ENCODE peak calls at places on chromosomes 4 and X, in ten cellular contexts. One of them, this sample, is unnamed.

GRCh38 chrX:15524417-15524816 is 23.8 kb downstream of the BMX start:
- DNase-seq in nephron progenitor cell: no peak
- DNase-seq in H9: no peak
- DNase-seq in CD4-positive, alpha-beta T cell: no peak
- DNase-seq in tibial nerve: no peak
- DNase-seq in HL-60: no peak
- DNase-seq in adrenal gland: no peak
- DNase-seq in ovary: no peak
- DNase-seq in fibroblast of the aortic adventitia: peak
- DNase-seq in cardiac muscle cell: peak
- DNase-seq in this sample: no peak

GRCh38 chrX:38165023-38165422 is 55.6 kb downstream of the SRPX start:
- DNase-seq in CD4-positive, alpha-beta T cell: no peak
- DNase-seq in cardiac muscle cell: no peak
- DNase-seq in HL-60: no peak
- DNase-seq in tibial nerve: no peak
- DNase-seq in nephron progenitor cell: no peak
- DNase-seq in H9: no peak
- DNase-seq in ovary: no peak
- DNase-seq in fibroblast of the aortic adventitia: no peak
- DNase-seq in adrenal gland: peak
- DNase-seq in this sample: no peak

GRCh38 chrX:482192-482701 is 95.5 kb upstream of the PPP2R3B start:
- DNase-seq in CD4-positive, alpha-beta T cell: no peak
- DNase-seq in fibroblast of the aortic adventitia: no peak
- DNase-seq in H9: no peak
- DNase-seq in tibial nerve: no peak
- DNase-seq in cardiac muscle cell: no peak
- DNase-seq in adrenal gland: no peak
- DNase-seq in nephron progenitor cell: no peak
- DNase-seq in ovary: no peak
- DNase-seq in HL-60: no peak
- DNase-seq in this sample: no peak

GRCh38 chr4:8035371-8035780 is 95.7 kb upstream of the AFAP1 start:
- DNase-seq in tibial nerve: no peak
- DNase-seq in nephron progenitor cell: no peak
- DNase-seq in cardiac muscle cell: no peak
- DNase-seq in fibroblast of the aortic adventitia: peak
- DNase-seq in HL-60: no peak
- DNase-seq in H9: no peak
- DNase-seq in adrenal gland: no peak
- DNase-seq in CD4-positive, alpha-beta T cell: no peak
- DNase-seq in ovary: no peak
- DNase-seq in this sample: no peak

GRCh38 chr4:184357164-184357563 is 117.2 kb downstream of the IRF2 start:
- DNase-seq in nephron progenitor cell: no peak
- DNase-seq in H9: no peak
- DNase-seq in adrenal gland: no peak
- DNase-seq in tibial nerve: no peak
- DNase-seq in HL-60: no peak
- DNase-seq in ovary: no peak
- DNase-seq in cardiac muscle cell: no peak
- DNase-seq in CD4-positive, alpha-beta T cell: no peak
- DNase-seq in fibroblast of the aortic adventitia: no peak
- DNase-seq in this sample: no peak

GRCh38 chr4:54855221-54855854 is 197.6 kb downstream of the KIT start:
- DNase-seq in ovary: no peak
- DNase-seq in fibroblast of the aortic adventitia: no peak
- DNase-seq in tibial nerve: no peak
- DNase-seq in HL-60: no peak
- DNase-seq in H9: no peak
- DNase-seq in cardiac muscle cell: no peak
- DNase-seq in adrenal gland: no peak
- DNase-seq in CD4-positive, alpha-beta T cell: no peak
- DNase-seq in nephron progenitor cell: no peak
- DNase-seq in this sample: no peak

GRCh38 chr4:52789774-52790173 is 38.5 kb upstream of the ERVMER34-1 start:
- DNase-seq in adrenal gland: no peak
- DNase-seq in fibroblast of the aortic adventitia: no peak
- DNase-seq in HL-60: no peak
- DNase-seq in ovary: no peak
- DNase-seq in CD4-positive, alpha-beta T cell: no peak
- DNase-seq in cardiac muscle cell: no peak
- DNase-seq in H9: no peak
- DNase-seq in tibial nerve: no peak
- DNase-seq in nephron progenitor cell: no peak
- DNase-seq in this sample: no peak

GRCh38 chr4:173128199-173128890 is 40.3 kb upstream of the GALNT7 start:
- DNase-seq in tibial nerve: no peak
- DNase-seq in fibroblast of the aortic adventitia: no peak
- DNase-seq in H9: no peak
- DNase-seq in HL-60: no peak
- DNase-seq in CD4-positive, alpha-beta T cell: no peak
- DNase-seq in nephron progenitor cell: no peak
- DNase-seq in ovary: no peak
- DNase-seq in cardiac muscle cell: no peak
- DNase-seq in adrenal gland: no peak
- DNase-seq in this sample: no peak

GRCh38 chr4:15855804-15856475 is 77.8 kb downstream of the CD38 start:
- DNase-seq in HL-60: no peak
- DNase-seq in nephron progenitor cell: no peak
- DNase-seq in H9: no peak
- DNase-seq in tibial nerve: peak
- DNase-seq in ovary: no peak
- DNase-seq in cardiac muscle cell: no peak
- DNase-seq in fibroblast of the aortic adventitia: no peak
- DNase-seq in adrenal gland: peak
- DNase-seq in CD4-positive, alpha-beta T cell: no peak
- DNase-seq in this sample: no peak

GRCh38 chr4:795726-796119 is 30.2 kb downstream of the CPLX1 start:
- DNase-seq in nephron progenitor cell: no peak
- DNase-seq in cardiac muscle cell: no peak
- DNase-seq in H9: no peak
- DNase-seq in ovary: no peak
- DNase-seq in tibial nerve: no peak
- DNase-seq in adrenal gland: no peak
- DNase-seq in CD4-positive, alpha-beta T cell: no peak
- DNase-seq in fibroblast of the aortic adventitia: no peak
- DNase-seq in HL-60: no peak
- DNase-seq in this sample: no peak

GRCh38 chrX:68462653-68463052 is 29.4 kb upstream of the OPHN1 start:
- DNase-seq in tibial nerve: no peak
- DNase-seq in H9: peak
- DNase-seq in fibroblast of the aortic adventitia: peak
- DNase-seq in HL-60: no peak
- DNase-seq in CD4-positive, alpha-beta T cell: no peak
- DNase-seq in cardiac muscle cell: peak
- DNase-seq in ovary: no peak
- DNase-seq in adrenal gland: no peak
- DNase-seq in nephron progenitor cell: peak
- DNase-seq in this sample: no peak

GRCh38 chrX:24231169-24231568 is 81.6 kb downstream of the ZFX start:
- DNase-seq in nephron progenitor cell: no peak
- DNase-seq in HL-60: no peak
- DNase-seq in adrenal gland: no peak
- DNase-seq in tibial nerve: no peak
- DNase-seq in H9: no peak
- DNase-seq in CD4-positive, alpha-beta T cell: no peak
- DNase-seq in cardiac muscle cell: no peak
- DNase-seq in fibroblast of the aortic adventitia: peak
- DNase-seq in ovary: no peak
- DNase-seq in this sample: no peak

GRCh38 chr4:83358410-83358809 is 23.8 kb upstream of the HPSE start:
- DNase-seq in CD4-positive, alpha-beta T cell: no peak
- DNase-seq in nephron progenitor cell: no peak
- DNase-seq in fibroblast of the aortic adventitia: peak
- DNase-seq in adrenal gland: no peak
- DNase-seq in HL-60: no peak
- DNase-seq in tibial nerve: no peak
- DNase-seq in cardiac muscle cell: no peak
- DNase-seq in ovary: no peak
- DNase-seq in H9: no peak
- DNase-seq in this sample: no peak

GRCh38 chr4:37324526-37324925 is 80.0 kb downstream of the NWD2 start:
- DNase-seq in cardiac muscle cell: no peak
- DNase-seq in tibial nerve: no peak
- DNase-seq in ovary: no peak
- DNase-seq in CD4-positive, alpha-beta T cell: no peak
- DNase-seq in HL-60: no peak
- DNase-seq in nephron progenitor cell: no peak
- DNase-seq in adrenal gland: no peak
- DNase-seq in fibroblast of the aortic adventitia: no peak
- DNase-seq in H9: no peak
- DNase-seq in this sample: no peak

GRCh38 chrX:2965965-2966364 is 36.8 kb upstream of the ARSD start:
- DNase-seq in ovary: no peak
- DNase-seq in adrenal gland: no peak
- DNase-seq in HL-60: no peak
- DNase-seq in tibial nerve: no peak
- DNase-seq in CD4-positive, alpha-beta T cell: no peak
- DNase-seq in H9: no peak
- DNase-seq in cardiac muscle cell: no peak
- DNase-seq in fibroblast of the aortic adventitia: no peak
- DNase-seq in nephron progenitor cell: no peak
- DNase-seq in this sample: no peak

DNA sequence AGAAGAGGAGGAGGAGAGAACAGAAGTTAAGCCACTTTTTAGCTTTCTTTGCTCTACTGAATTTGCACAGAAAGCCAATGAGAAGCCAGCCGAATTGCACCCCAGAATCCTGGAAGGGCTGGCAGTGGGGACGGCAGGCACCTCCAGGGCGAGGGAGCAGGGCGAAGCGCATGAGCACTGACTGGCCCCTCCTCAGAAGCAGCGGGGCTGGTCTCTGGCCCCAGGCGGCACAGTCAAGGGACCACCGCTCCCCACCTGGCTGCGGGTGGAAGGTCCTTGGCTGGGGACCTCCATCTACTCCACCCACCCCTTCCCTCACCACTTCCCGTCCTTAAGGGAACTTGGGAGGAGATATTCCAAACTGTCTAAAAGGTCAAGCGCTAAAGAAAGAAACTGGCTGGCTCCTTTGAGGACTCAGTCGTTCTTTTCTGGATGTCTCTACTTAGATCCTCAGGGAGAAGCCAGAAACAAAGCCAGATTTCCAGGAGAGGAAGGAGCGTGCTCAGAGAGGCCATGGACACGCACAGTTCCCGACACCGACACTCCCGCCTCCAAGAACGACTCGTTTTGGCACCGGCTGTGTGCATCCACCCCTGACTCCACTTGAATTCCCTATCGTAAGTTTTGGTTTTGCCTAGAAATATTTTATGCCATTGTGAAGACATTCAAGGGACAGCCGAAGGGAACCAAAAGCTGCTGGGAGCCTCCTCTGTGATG is 59.6 kb upstream of the CRMP1 start:
- DNase-seq in cardiac muscle cell: no peak
- DNase-seq in CD4-positive, alpha-beta T cell: no peak
- DNase-seq in HL-60: no peak
- DNase-seq in nephron progenitor cell: no peak
- DNase-seq in ovary: no peak
- DNase-seq in adrenal gland: no peak
- DNase-seq in fibroblast of the aortic adventitia: no peak
- DNase-seq in H9: no peak
- DNase-seq in tibial nerve: no peak
- DNase-seq in this sample: peak
- TF ChIP-seq CTCF in cardiac muscle cell: no peak
- TF ChIP-seq CTCF in CD4-positive, alpha-beta T cell: no peak
- TF ChIP-seq CTCF in HL-60: no peak
- TF ChIP-seq CTCF in nephron progenitor cell: no peak
- TF ChIP-seq CTCF in ovary: no peak
- TF ChIP-seq CTCF in adrenal gland: no peak
- TF ChIP-seq CTCF in fibroblast of the aortic adventitia: no peak
- TF ChIP-seq CTCF in H9: no peak
- TF ChIP-seq CTCF in tibial nerve: no peak
- TF ChIP-seq CTCF in this sample: no peak

DNA sequence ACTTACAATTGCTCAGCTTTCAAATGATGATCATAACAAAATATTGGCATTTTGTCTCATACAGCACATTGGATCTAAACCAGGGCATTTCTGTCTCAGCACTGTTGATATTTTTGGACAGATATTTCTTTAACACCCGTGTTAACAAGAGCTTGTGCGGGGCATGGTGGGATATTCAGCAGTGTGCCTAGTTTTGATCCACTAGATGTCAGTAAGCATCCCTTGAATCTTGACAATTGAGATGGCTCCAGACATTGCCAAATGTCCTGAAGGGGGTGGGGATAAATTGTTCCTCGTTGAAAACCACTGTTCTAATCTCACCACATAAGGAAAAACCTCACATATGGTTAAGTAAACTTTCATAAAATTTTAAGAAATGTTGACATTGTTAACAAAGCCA is 806.3 kb downstream of the STIM2 start:
- DNase-seq in fibroblast of the aortic adventitia: no peak
- DNase-seq in CD4-positive, alpha-beta T cell: no peak
- DNase-seq in ovary: no peak
- DNase-seq in HL-60: no peak
- DNase-seq in H9: peak
- DNase-seq in adrenal gland: no peak
- DNase-seq in tibial nerve: no peak
- DNase-seq in nephron progenitor cell: no peak
- DNase-seq in cardiac muscle cell: no peak
- DNase-seq in this sample: no peak
- TF ChIP-seq CTCF in fibroblast of the aortic adventitia: no peak
- TF ChIP-seq CTCF in CD4-positive, alpha-beta T cell: no peak
- TF ChIP-seq CTCF in ovary: no peak
- TF ChIP-seq CTCF in HL-60: no peak
- TF ChIP-seq CTCF in H9: peak
- TF ChIP-seq CTCF in adrenal gland: no peak
- TF ChIP-seq CTCF in tibial nerve: no peak
- TF ChIP-seq CTCF in nephron progenitor cell: no peak
- TF ChIP-seq CTCF in cardiac muscle cell: no peak
- TF ChIP-seq CTCF in this sample: peak

DNA sequence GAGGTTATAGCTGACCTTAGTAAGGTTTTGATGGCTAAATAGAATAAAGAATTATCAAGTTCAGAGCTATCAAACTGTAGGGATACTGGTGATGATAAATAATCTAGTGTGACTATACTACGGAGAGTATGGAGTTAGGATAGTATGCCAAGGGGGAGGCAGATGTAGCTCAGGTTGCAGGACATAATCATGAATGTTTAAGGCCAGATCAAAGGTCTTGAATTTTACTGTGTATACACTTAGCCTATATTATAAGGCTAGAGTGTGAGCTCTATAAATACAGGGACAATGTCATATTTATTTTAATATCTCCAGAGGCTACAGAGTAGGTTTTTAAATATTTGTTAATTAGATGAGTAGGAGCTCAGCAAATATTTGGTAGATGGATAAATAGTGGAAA is 131.1 kb upstream of the STIM2 start:
- DNase-seq in ovary: no peak
- DNase-seq in tibial nerve: no peak
- DNase-seq in CD4-positive, alpha-beta T cell: no peak
- DNase-seq in H9: no peak
- DNase-seq in HL-60: no peak
- DNase-seq in adrenal gland: no peak
- DNase-seq in nephron progenitor cell: no peak
- DNase-seq in cardiac muscle cell: no peak
- DNase-seq in fibroblast of the aortic adventitia: no peak
- DNase-seq in this sample: no peak
- TF ChIP-seq CTCF in ovary: no peak
- TF ChIP-seq CTCF in tibial nerve: no peak
- TF ChIP-seq CTCF in CD4-positive, alpha-beta T cell: no peak
- TF ChIP-seq CTCF in H9: no peak
- TF ChIP-seq CTCF in HL-60: no peak
- TF ChIP-seq CTCF in adrenal gland: no peak
- TF ChIP-seq CTCF in nephron progenitor cell: no peak
- TF ChIP-seq CTCF in cardiac muscle cell: no peak
- TF ChIP-seq CTCF in fibroblast of the aortic adventitia: no peak
- TF ChIP-seq CTCF in this sample: no peak

GRCh38 chr4:127559981-127560380 is 72.8 kb upstream of the INTU start:
- DNase-seq in fibroblast of the aortic adventitia: no peak
- DNase-seq in ovary: no peak
- DNase-seq in cardiac muscle cell: no peak
- DNase-seq in adrenal gland: no peak
- DNase-seq in CD4-positive, alpha-beta T cell: no peak
- DNase-seq in HL-60: no peak
- DNase-seq in nephron progenitor cell: no peak
- DNase-seq in tibial nerve: no peak
- DNase-seq in H9: no peak
- DNase-seq in this sample: no peak
- TF ChIP-seq CTCF in fibroblast of the aortic adventitia: no peak
- TF ChIP-seq CTCF in ovary: no peak
- TF ChIP-seq CTCF in cardiac muscle cell: no peak
- TF ChIP-seq CTCF in adrenal gland: no peak
- TF ChIP-seq CTCF in CD4-positive, alpha-beta T cell: no peak
- TF ChIP-seq CTCF in HL-60: no peak
- TF ChIP-seq CTCF in nephron progenitor cell: no peak
- TF ChIP-seq CTCF in tibial nerve: no peak
- TF ChIP-seq CTCF in H9: no peak
- TF ChIP-seq CTCF in this sample: no peak